ENCODE peak calls at places on chromosomes 4 and X, in six cellular contexts. N is upper lobe of left lung, A is GM12878, M is HepG2, Y is A549, L is K562. B is an unnamed sample.

GRCh38 chr4:164345756-164346155 is 408.2 kb upstream of the SMIM31 start:
- ATAC-seq in N (no peak), A (no peak), M (no peak), Y (no peak), L (no peak), B (no peak)

GRCh38 chr4:159308571-159309340 is 205.9 kb downstream of the RAPGEF2 start:
- ATAC-seq in N (no peak), A (no peak), M (no peak), Y (no peak), L (no peak), B (no peak)

GRCh38 chrX:69290327-69290726 is 125.1 kb upstream of the PJA1 start:
- ATAC-seq in N (no peak), A (no peak), M (no peak), Y (no peak), L (no peak), B (no peak)

GRCh38 chr4:5780831-5781480 is 70.0 kb downstream of the EVC start:
- ATAC-seq in N (no peak), A (no peak), M (no peak), Y (no peak), L (no peak), B (no peak)

GRCh38 chr4:140084426-140084825 is 69.6 kb downstream of the MAML3 start:
- ATAC-seq in N (no peak), A (no peak), M (no peak), Y (no peak), L (no peak), B (no peak)

GRCh38 chrX:136344321-136344720 is 43.6 kb downstream of the ADGRG4 start:
- ATAC-seq in N (no peak), A (no peak), M (no peak), Y (no peak), L (no peak), B (no peak)

GRCh38 chr4:84492290-84492689 is 6.8 kb downstream of the NKX6-1 start:
- ATAC-seq in N (no peak), A (no peak), M (no peak), Y (no peak), L (no peak), B (no peak)

GRCh38 chrX:1242901-1243402 is 25.7 kb upstream of the CSF2RA start:
- ATAC-seq in N (no peak), A (peak; percentile 58), M (no peak), Y (peak; percentile 52), L (no peak), B (no peak)

GRCh38 chr4:5967783-5968182 is 50.4 kb downstream of the C4orf50 start:
- ATAC-seq in N (no peak), A (no peak), M (no peak), Y (no peak), L (no peak), B (no peak)

GRCh38 chr4:177012918-177013545 is 220.3 kb upstream of the VEGFC start:
- ATAC-seq in N (no peak), A (no peak), M (no peak), Y (no peak), L (no peak), B (no peak)

GRCh38 chr4:113744667-113745241 is 16.8 kb downstream of the CAMK2D start:
- ATAC-seq in N (no peak), A (peak; percentile 28), M (no peak), Y (no peak), L (no peak), B (no peak)

DNA sequence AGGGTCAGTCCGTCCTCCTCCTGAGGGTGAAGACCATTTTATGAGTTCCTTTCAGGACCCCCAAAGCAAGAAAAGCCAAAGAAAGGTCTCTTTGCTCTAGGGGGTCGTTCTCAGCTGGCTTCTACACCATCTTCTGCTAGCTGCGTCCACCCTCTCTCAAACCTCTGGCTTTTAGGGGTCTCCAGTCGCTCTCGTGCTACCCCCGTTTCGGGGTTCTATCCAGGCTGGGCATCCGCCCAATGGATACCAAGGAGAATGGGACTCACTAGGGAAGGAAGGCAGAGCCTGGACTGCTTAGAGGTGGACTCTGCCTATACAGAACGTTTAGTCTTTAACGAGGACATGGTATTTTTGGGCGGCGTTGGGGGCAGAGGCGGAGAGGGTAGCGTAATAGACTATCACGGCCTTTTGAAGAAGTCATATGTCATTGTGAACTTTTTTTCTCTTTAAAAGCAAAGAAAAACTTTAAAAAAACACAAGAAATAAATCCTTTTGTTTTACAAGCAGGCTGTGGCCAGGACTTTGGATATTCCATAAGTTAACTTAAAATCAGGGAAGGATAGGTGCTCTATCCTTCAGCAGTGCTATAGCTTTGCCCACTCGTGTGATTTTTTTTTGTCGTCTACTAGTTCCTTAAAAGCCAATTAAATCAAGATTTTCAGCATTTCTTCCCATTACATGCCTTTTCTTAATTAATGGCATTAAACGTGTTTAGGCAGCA is 7.1 kb upstream of the PITX2 start:
- ATAC-seq in N (no peak), A (no peak), M (no peak), Y (no peak), L (no peak), B (no peak)
- H3K27ac ChIP-seq in N (no peak overlapping the region), A (no peak overlapping the region), M (no peak overlapping the region), Y (no peak overlapping the region), L (no peak overlapping the region), B (no peak overlapping the region)

GRCh38 chr4:52850406-52851119 is 11.6 kb upstream of the RASL11B start:
- ATAC-seq in N (no peak), A (no peak), M (no peak), Y (no peak), L (no peak), B (no peak)
- TF ChIP-seq EP300 in N (no peak), A (no peak), M (no peak), Y (no peak), L (no peak), B (no peak)

GRCh38 chr4:83386931-83387897 is 52.6 kb upstream of the HPSE start:
- ATAC-seq in N (no peak), A (no peak), M (no peak), Y (no peak), L (no peak), B (no peak)
- H3K27ac ChIP-seq in N (no peak overlapping the region), A (no peak overlapping the region), M (no peak overlapping the region), Y (no peak overlapping the region), L (no peak overlapping the region), B (no peak overlapping the region)

GRCh38 chr4:74549936-74550335 is 105.0 kb downstream of the AREG start:
- ATAC-seq in N (no peak), A (no peak), M (no peak), Y (no peak), L (no peak), B (no peak)
- TF ChIP-seq EP300 in N (no peak), A (no peak), M (no peak), Y (no peak), L (no peak), B (no peak)

B was measured in gastroesophageal sphincter.